ENCODE peak calls at places on chromosomes 4 and X, in four cellular contexts. D is SK-N-SH; W is astrocyte of the spinal cord; K is activated CD4-positive, alpha-beta T cell treated with anti-CD3 and anti-CD28 coated beads, Interleukin-2, amount 10 ng/mL, durations not matched to agents 7 days and 5 days. O is an unnamed sample.

GRCh38 chrX:64975989-64976672 is at the start of gene ZC4H2:
- DNase-seq in K (peak), W (peak), D (peak), O (peak)

GRCh38 chr4:109629775-109630174 is 69.7 kb downstream of the MCUB start:
- DNase-seq in W (no peak), K (no peak), D (no peak), O (no peak)

GRCh38 chr4:99606716-99607115 is 32.1 kb downstream of the MTTP start:
- DNase-seq in W (no peak), D (no peak), K (no peak), O (no peak)

GRCh38 chr4:89254847-89255246 is 52.8 kb downstream of the GPRIN3 start:
- DNase-seq in K (peak), D (peak), W (no peak), O (peak)

GRCh38 chr4:54794033-54794432 is 136.3 kb downstream of the KIT start:
- DNase-seq in W (no peak), D (no peak), K (no peak), O (no peak)

GRCh38 chrX:124435616-124436015 is 89.3 kb downstream of the SH2D1A start:
- DNase-seq in K (no peak), D (no peak), W (no peak), O (no peak)

GRCh38 chr4:113810906-113811305 is 49.4 kb upstream of the CAMK2D start:
- DNase-seq in K (no peak), W (peak), D (no peak), O (peak)

GRCh38 chr4:157115613-157116340 is 39.8 kb downstream of the GLRB start:
- DNase-seq in W (peak), K (no peak), D (no peak), O (peak)

GRCh38 chrX:17527135-17527701 is 152.2 kb downstream of the NHS start:
- DNase-seq in W (no peak), K (no peak), D (no peak), O (peak)

GRCh38 chr4:82777857-82778525 is 20.6 kb downstream of the SCD5 start:
- DNase-seq in D (no peak), W (no peak), K (no peak), O (no peak)

GRCh38 chrX:71177327-71177726 is 32.7 kb downstream of the NLGN3 start:
- DNase-seq in K (no peak), W (no peak), D (no peak), O (no peak)

GRCh38 chrX:150363561-150364346 is 637 bp downstream of the MAMLD1 start:
- DNase-seq in D (peak), K (no peak), W (peak), O (peak)

GRCh38 chrX:49995021-49995731 is 72.8 kb downstream of the CLCN5 start:
- DNase-seq in D (no peak), W (peak), K (no peak), O (peak)

GRCh38 chr4:142976482-142976881 is 130.4 kb upstream of the INPP4B start:
- DNase-seq in W (no peak), K (no peak), D (no peak), O (no peak)

GRCh38 chrX:45771560-45772340 is 571.1 kb upstream of the DIPK2B start:
- DNase-seq in K (peak), D (no peak), W (peak), O (peak)

O was measured in H4.